ENCODE peak calls at places on chromosomes 7 and 10, in five cellular contexts. J is lower lobe of right lung, D is uterus, L is A673, X is adrenal gland. R is an unnamed sample. For H3K36me3, the result is how much of the 10 kb centered on the place peaks cover.

GRCh38 chr7:158017226-158018060 is 570.2 kb downstream of the PTPRN2 start:
- DNase-seq in X (peak), J (no peak), L (no peak), D (no peak), R (peak)

GRCh38 chr7:25122373-25122772 is 2.7 kb downstream of the CYCS start:
- DNase-seq in D (no peak), J (no peak), X (no peak), L (no peak), R (no peak)

GRCh38 chr10:114917927-114918672 is 19.9 kb upstream of the TRUB1 start:
- DNase-seq in D (no peak), X (no peak), J (no peak), L (no peak), R (peak)

GRCh38 chr10:48490576-48491345 is 114.1 kb downstream of the ARHGAP22 start:
- DNase-seq in X (peak), L (no peak), D (no peak), J (no peak), R (peak)

GRCh38 chr7:32119790-32120196 is 49.6 kb upstream of the PDE1C start:
- DNase-seq in J (no peak), X (no peak), D (no peak), L (no peak), R (no peak)

GRCh38 chr7:102138676-102139075 is 148.0 kb upstream of the SH2B2 start:
- DNase-seq in D (no peak), X (no peak), L (no peak), J (no peak), R (no peak)

GRCh38 chr10:26222563-26222962 is 6.0 kb downstream of the GAD2 start:
- DNase-seq in J (no peak), L (no peak), D (no peak), X (no peak), R (no peak)

GRCh38 chr7:80644054-80644453 is 5.6 kb downstream of the CD36 start:
- DNase-seq in X (no peak), J (no peak), D (no peak), L (no peak), R (no peak)

GRCh38 chr10:31650010-31650409 is 278.6 kb downstream of the ARHGAP12 start:
- DNase-seq in J (no peak), L (peak), D (peak), X (peak), R (no peak)

GRCh38 chr7:123845823-123846216 is 851 bp downstream of the HYAL4 start:
- DNase-seq in L (no peak), D (no peak), J (no peak), X (no peak), R (no peak)

GRCh38 chr7:33733865-33734650 is 171.3 kb upstream of the BMPER start:
- DNase-seq in X (no peak), J (no peak), D (no peak), L (no peak), R (no peak)

GRCh38 chr7:22137466-22137865 is 191.8 kb upstream of the CDCA7L start:
- DNase-seq in J (no peak), X (no peak), D (no peak), L (no peak), R (no peak)

GRCh38 chr10:13784067-13784466 is 197.3 kb downstream of the PRPF18 start:
- DNase-seq in L (peak), X (no peak), D (no peak), J (no peak), R (no peak)

GRCh38 chr10:71774916-71775702 is 1.8 kb upstream of the VSIR start:
- DNase-seq in X (no peak), L (no peak), J (peak), D (no peak), R (no peak)

GRCh38 chr7:137682596-137682995 is 164.2 kb downstream of the DGKI start:
- DNase-seq in X (no peak), L (no peak), D (no peak), J (no peak), R (no peak)

GRCh38 chr7:131202451-131202850 is 125.2 kb upstream of the MKLN1 start:
- DNase-seq in L (no peak), D (no peak), X (no peak), J (no peak), R (no peak)

GRCh38 chr7:1444214-1444924 is 14.9 kb downstream of the MICALL2 start:
- DNase-seq in D (no peak), L (no peak), J (no peak), X (peak), R (no peak)

GRCh38 chr10:82778908-82779307 is 903.9 kb downstream of the NRG3 start:
- DNase-seq in L (no peak), X (no peak), D (no peak), J (no peak), R (no peak)

GRCh38 chr10:22737587-22737986 is 23.2 kb upstream of the PIP4K2A start:
- DNase-seq in D (peak), L (peak), J (no peak), X (no peak), R (no peak)

GRCh38 chr10:132538031-132538789 is 623 bp downstream of the INPP5A start:
- DNase-seq in D (peak), X (peak), L (no peak), J (peak), R (no peak)

GRCh38 chr10:110032801-110033723 is 25.3 kb downstream of the ADD3 start:
- DNase-seq in L (no peak), X (no peak), D (no peak), J (no peak), R (no peak)

GRCh38 chr7:151711906-151712771 is 164.8 kb downstream of the PRKAG2 start:
- DNase-seq in J (peak), X (no peak), D (no peak), L (no peak), R (no peak)

GRCh38 chr10:110857265-110858158 is 14.2 kb upstream of the PDCD4 start:
- DNase-seq in L (no peak), X (peak), D (no peak), J (no peak), R (no peak)

GRCh38 chr7:33841658-33842057 is 63.7 kb upstream of the BMPER start:
- DNase-seq in L (peak), J (no peak), X (peak), D (no peak), R (no peak)

GRCh38 chr10:73920084-73920483 is 9.2 kb downstream of the PLAU start:
- DNase-seq in X (peak), L (peak), D (peak), J (no peak), R (peak)

GRCh38 chr7:100132126-100132525 is 5.4 kb downstream of the MBLAC1 start:
- DNase-seq in D (no peak), L (no peak), J (no peak), X (no peak), R (no peak)

GRCh38 chr7:124840435-124840834 is 74.8 kb upstream of the GPR37 start:
- DNase-seq in X (no peak), J (no peak), L (peak), D (no peak), R (peak)

GRCh38 chr7:106057962-106058901 is 53.9 kb downstream of the SYPL1 start:
- DNase-seq in X (no peak), D (no peak), L (peak), J (peak), R (peak)

GRCh38 chr7:108372601-108373000 is 83.6 kb downstream of the NRCAM start:
- DNase-seq in D (no peak), J (no peak), L (no peak), X (no peak), R (no peak)

GRCh38 chr7:123242467-123243097 is 42.8 kb upstream of the SLC13A1 start:
- DNase-seq in L (no peak), X (no peak), D (no peak), J (no peak), R (no peak)

DNA sequence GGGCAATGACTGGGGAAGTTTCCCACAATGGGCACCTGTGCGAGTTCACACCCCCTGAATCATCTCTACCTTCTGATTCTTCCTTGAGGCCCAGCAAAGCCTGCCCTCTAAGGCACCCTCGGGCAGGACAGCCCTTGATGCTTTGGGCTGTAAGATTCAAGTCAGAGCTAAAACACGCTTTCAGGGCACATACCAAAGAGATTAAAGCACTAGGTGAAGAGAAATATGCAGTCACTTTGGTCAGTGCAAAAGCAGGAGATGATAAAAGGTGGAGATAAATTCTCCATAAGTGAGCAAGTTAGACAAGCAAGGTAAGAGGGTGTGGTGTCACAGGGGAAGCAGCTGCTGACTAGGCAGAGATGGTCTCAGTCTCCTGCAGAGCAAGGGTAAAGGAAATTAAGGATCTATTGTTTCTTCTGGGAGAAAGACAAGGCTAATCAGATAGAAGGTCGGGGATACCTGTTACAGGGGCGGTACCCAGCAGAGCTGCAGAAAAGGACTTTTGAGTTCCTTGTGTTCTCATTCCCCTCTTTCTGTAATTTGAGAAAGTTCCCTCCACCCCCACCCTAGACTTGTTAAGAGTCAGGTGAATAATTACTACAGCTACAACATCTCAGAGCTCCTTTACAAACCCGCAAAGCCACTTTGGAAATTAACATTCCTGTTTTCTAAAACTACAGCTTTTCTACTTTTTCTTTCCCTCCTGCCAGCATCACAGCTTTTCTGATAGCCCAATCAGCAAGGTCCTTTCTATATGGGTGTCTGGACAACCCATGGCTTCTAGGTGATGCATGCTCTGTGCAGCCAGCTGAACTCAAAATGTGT is 26.4 kb downstream of the PDLIM1 start:
- DNase-seq in X (no peak), J (no peak), L (no peak), D (no peak), R (peak)
- H3K36me3 ChIP-seq in X (under half), J (half or more), L (under half), D (under half), R (under half)

DNA sequence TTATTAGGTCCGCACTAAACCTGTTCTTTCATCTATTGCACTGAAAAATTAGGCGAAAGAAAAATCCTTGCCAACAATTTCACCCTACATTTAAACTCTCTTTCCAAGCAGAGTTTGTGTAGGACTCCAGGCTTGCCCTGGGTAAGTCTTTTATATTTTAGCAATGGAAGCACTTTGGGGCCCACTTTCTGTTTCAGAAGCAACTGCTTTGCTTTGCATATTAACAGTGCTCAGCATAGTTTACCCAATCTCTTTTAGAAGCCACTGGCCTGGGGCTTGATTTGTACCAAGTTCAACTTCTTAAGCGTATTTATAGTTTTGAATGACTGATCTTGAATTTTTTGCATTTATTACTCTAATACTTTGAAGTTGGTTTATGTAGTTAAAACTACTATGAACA is 78.8 kb upstream of the MDFIC start:
- DNase-seq in X (no peak), L (no peak), J (no peak), D (no peak), R (no peak)
- H3K36me3 ChIP-seq in X (under half), L (under half), J (under half), D (under half), R (under half)

GRCh38 chr10:78259394-78259793 is 225.7 kb downstream of the RPS24 start:
- DNase-seq in J (peak), L (no peak), D (no peak), X (no peak), R (no peak)
- H3K36me3 ChIP-seq in J (under half), L (under half), D (under half), X (under half), R (under half)

GRCh38 chr7:47424523-47424922 is 157.4 kb downstream of the TNS3 start:
- DNase-seq in D (no peak), J (no peak), L (no peak), X (no peak), R (no peak)
- H3K36me3 ChIP-seq in D (under half), J (half or more), L (under half), X (under half), R (under half)

R was measured in H7.